ENCODE peak calls at places on chromosomes 16 and 17, in ten cellular contexts. C is AG10803, D is heart left ventricle, F is spleen, Z is fibroblast of mammary gland, B is ascending aorta, N is sigmoid colon, S is bronchial epithelial cell, W is colonic mucosa, X is H1. Q is an unnamed sample.

GRCh38 chr17:70369296-70369855 is 200.0 kb downstream of the KCNJ2 start:
- DNase-seq in C (no peak), D (no peak), F (no peak), Z (no peak), B (no peak), N (no peak), S (no peak), W (no peak), X (no peak), Q (no peak)

GRCh38 chr16:72934661-72935403 is 113.1 kb downstream of the ZFHX3 start:
- DNase-seq in C (peak), D (no peak), F (no peak), Z (peak), B (no peak), N (peak), S (no peak), W (no peak), X (no peak), Q (peak)

GRCh38 chr17:51951737-51952136 is 206.8 kb downstream of the CA10 start:
- DNase-seq in C (no peak), D (no peak), F (no peak), Z (no peak), B (no peak), N (no peak), S (peak), W (no peak), X (no peak), Q (no peak)

GRCh38 chr17:67390646-67391480 is 13.8 kb downstream of the PITPNC1 start:
- DNase-seq in C (peak), D (no peak), F (peak), Z (peak), B (peak), N (no peak), S (peak), W (no peak), X (no peak), Q (peak)

GRCh38 chr17:67830440-67830839 is 5.1 kb downstream of the BPTF start:
- DNase-seq in C (no peak), D (no peak), F (no peak), Z (no peak), B (no peak), N (no peak), S (no peak), W (peak), X (no peak), Q (no peak)

GRCh38 chr17:57662644-57663308 is 82.3 kb downstream of the CCDC182 start:
- DNase-seq in C (peak), D (peak), F (peak), Z (peak), B (peak), N (peak), S (peak), W (peak), X (peak), Q (peak)

GRCh38 chr17:80287806-80288579 is 27.3 kb downstream of the RNF213 start:
- DNase-seq in C (no peak), D (no peak), F (no peak), Z (no peak), B (no peak), N (no peak), S (no peak), W (no peak), X (no peak), Q (no peak)

GRCh38 chr17:15268003-15268402 is 2.9 kb upstream of the PMP22 start:
- DNase-seq in C (no peak), D (no peak), F (no peak), Z (no peak), B (no peak), N (no peak), S (no peak), W (no peak), X (no peak), Q (no peak)

GRCh38 chr17:19958023-19958422 is 19.6 kb downstream of the AKAP10 start:
- DNase-seq in C (peak), D (no peak), F (no peak), Z (peak), B (no peak), N (no peak), S (peak), W (no peak), X (no peak), Q (peak)

GRCh38 chr17:64216385-64217248 is 46.4 kb downstream of the TEX2 start:
- DNase-seq in C (no peak), D (peak), F (peak), Z (peak), B (no peak), N (no peak), S (no peak), W (peak), X (no peak), Q (peak)

GRCh38 chr16:25051446-25052160 is 36.4 kb upstream of the ARHGAP17 start:
- DNase-seq in C (peak), D (peak), F (no peak), Z (peak), B (no peak), N (no peak), S (peak), W (no peak), X (no peak), Q (peak)
- H3K4me3 ChIP-seq in C (no peak), D (no peak), F (no peak), Z (no peak), B (peak), N (peak), S (no peak), W (no peak), X (no peak), Q (no peak)

GRCh38 chr16:19900590-19900989 is 15.9 kb upstream of the GPRC5B start:
- DNase-seq in C (no peak), D (no peak), F (no peak), Z (no peak), B (no peak), N (no peak), S (no peak), W (no peak), X (no peak), Q (no peak)

GRCh38 chr16:19898166-19898565 is 13.5 kb upstream of the GPRC5B start:
- DNase-seq in C (no peak), D (no peak), F (no peak), Z (no peak), B (no peak), N (no peak), S (no peak), W (no peak), X (no peak), Q (no peak)

GRCh38 chr16:19899605-19899955 is 14.9 kb upstream of the GPRC5B start:
- DNase-seq in C (no peak), D (no peak), F (no peak), Z (no peak), B (no peak), N (no peak), S (no peak), W (no peak), X (no peak), Q (no peak)

GRCh38 chr16:19901164-19901563 is 16.5 kb upstream of the GPRC5B start:
- DNase-seq in C (no peak), D (no peak), F (no peak), Z (no peak), B (no peak), N (no peak), S (no peak), W (no peak), X (no peak), Q (no peak)

GRCh38 chr16:19898924-19899604 is 14.4 kb upstream of the GPRC5B start:
- DNase-seq in C (peak), D (no peak), F (no peak), Z (peak), B (peak), N (no peak), S (peak), W (peak), X (no peak), Q (peak)
- H3K4me3 ChIP-seq in C (no peak), D (no peak), F (no peak), Z (no peak), B (no peak), N (no peak), S (no peak), W (no peak), X (no peak), Q (no peak)

DNA sequence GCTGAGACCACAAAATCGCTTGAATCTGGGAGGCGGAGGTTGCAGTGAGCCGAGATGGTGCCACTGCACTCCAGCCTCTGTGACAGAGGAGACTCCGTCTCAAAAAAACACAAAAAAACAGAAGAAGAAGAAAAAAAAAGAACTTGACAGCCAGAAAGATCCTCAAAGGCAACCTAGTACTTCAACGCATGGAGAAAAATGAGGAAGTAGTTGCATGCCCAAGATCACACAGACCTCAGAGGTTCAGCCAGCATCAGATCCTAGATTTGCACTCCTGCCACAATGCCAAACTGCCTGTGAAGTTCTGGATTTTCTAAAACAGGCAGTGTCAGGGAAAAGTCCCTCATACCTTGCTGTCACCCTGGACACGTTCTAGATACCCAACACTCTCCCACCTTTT is 1.5 kb downstream of the ATPAF2 start:
- DNase-seq in C (no peak), D (no peak), F (no peak), Z (no peak), B (no peak), N (no peak), S (no peak), W (no peak), X (no peak), Q (no peak)
- H3K4me3 ChIP-seq in C (no peak), D (no peak), F (no peak), Z (no peak), B (no peak), N (no peak), S (no peak), W (no peak), X (no peak), Q (peak)

GRCh38 chr17:40448213-40448638 is 5.0 kb downstream of the IGFBP4 start:
- DNase-seq in C (no peak), D (peak), F (no peak), Z (peak), B (peak), N (peak), S (no peak), W (peak), X (no peak), Q (peak)
- H3K4me3 ChIP-seq in C (peak), D (peak), F (no peak), Z (no peak), B (peak), N (peak), S (no peak), W (no peak), X (no peak), Q (peak)

DNA sequence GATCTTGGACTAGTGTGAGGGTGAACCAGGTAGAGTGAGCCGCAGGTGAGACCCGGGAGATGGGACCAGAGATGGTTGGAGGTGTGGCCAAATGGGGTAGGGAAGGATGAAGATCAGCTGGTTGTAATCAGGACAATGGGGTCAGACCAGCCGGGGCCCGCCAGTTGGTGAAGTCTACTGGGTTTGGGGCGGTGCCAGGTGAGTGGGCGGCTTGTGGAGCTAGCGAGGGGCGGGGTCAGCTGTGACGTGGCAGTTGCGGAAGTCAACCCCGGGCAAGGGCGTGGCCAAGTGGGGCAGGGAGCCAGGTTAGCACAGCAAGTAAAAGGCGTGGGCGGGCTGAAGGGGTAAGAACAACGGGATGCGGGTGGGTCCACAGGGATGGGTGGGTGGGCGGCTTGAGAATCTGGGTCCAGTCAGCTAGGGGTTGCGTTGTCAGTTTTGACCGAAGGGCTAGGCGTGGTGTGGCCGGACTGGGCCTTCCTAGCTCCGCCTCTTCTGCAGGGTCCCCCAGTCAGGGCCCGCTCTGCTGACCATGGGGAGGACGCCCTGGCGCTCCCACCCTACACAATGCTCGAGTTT is 25.5 kb upstream of the ALKBH5 start:
- DNase-seq in C (peak), D (peak), F (peak), Z (peak), B (peak), N (peak), S (peak), W (peak), X (peak), Q (peak)
- H3K4me3 ChIP-seq in C (peak), D (peak), F (peak), Z (peak), B (peak), N (peak), S (peak), W (peak), X (peak), Q (peak)

DNA sequence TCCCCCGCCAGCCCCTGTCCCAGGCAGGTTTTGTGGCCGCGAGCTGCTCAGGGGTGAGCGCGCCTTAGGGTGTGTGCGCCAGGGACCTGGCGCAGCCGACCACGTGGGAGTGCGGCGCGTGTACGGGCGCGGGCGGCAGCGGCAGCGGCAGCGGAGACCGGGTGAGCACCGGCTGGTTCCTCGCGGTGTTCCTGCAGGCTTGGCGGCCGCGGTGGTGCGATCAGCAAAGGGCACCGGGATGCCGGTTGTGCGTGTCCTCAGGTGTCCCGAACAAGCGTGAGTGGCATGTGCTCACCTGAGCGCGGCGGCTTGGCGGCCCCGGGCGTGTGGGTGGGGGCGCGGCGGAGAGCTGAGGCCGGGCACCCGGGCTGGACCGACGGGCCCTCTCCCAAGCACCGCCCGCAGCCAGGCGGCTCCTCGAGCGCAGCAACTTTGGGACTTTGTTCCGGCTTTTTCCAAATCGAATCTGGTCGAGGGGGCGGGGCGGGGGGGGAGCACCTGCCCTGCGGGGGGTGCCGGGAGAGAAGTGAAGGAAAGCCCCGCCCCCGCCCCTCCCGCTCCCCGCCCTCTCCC is 331 bp upstream of the HSD11B2 start:
- DNase-seq in C (no peak), D (no peak), F (no peak), Z (no peak), B (no peak), N (no peak), S (no peak), W (peak), X (no peak), Q (no peak)
- H3K4me3 ChIP-seq in C (peak), D (peak), F (peak), Z (peak), B (peak), N (peak), S (peak), W (peak), X (peak), Q (peak)

GRCh38 chr16:50266337-50267091 is at the start of gene ADCY7:
- DNase-seq in C (peak), D (peak), F (peak), Z (peak), B (peak), N (peak), S (peak), W (peak), X (no peak), Q (peak)
- H3K4me3 ChIP-seq in C (peak), D (peak), F (peak), Z (peak), B (peak), N (peak), S (peak), W (peak), X (no peak), Q (peak)

GRCh38 chr17:41812176-41813038 is at the start of gene FKBP10:
- DNase-seq in C (peak), D (peak), F (no peak), Z (peak), B (peak), N (peak), S (peak), W (peak), X (peak), Q (peak)

GRCh38 chr17:41813699-41814124 is 908 bp downstream of the FKBP10 start:
- DNase-seq in C (no peak), D (no peak), F (no peak), Z (no peak), B (no peak), N (no peak), S (no peak), W (no peak), X (no peak), Q (no peak)

GRCh38 chr17:41813039-41813680 is 356 bp downstream of the FKBP10 start:
- DNase-seq in C (no peak), D (no peak), F (no peak), Z (no peak), B (no peak), N (no peak), S (no peak), W (no peak), X (no peak), Q (no peak)

GRCh38 chr17:41811549-41812175 is at the start of gene P3H4:
- DNase-seq in C (peak), D (peak), F (peak), Z (peak), B (peak), N (peak), S (peak), W (peak), X (no peak), Q (peak)

GRCh38 chr17:41814195-41814594 is 1.4 kb downstream of the FKBP10 start:
- DNase-seq in C (no peak), D (no peak), F (no peak), Z (peak), B (no peak), N (no peak), S (no peak), W (no peak), X (no peak), Q (peak)
- H3K4me3 ChIP-seq in C (peak), D (no peak), F (no peak), Z (peak), B (peak), N (no peak), S (no peak), W (no peak), X (peak), Q (peak)

GRCh38 chr17:13581925-13582324 is 19.8 kb downstream of the HS3ST3A1 start:
- DNase-seq in C (no peak), D (no peak), F (no peak), Z (no peak), B (no peak), N (no peak), S (no peak), W (no peak), X (no peak), Q (peak)
- H3K4me3 ChIP-seq in C (no peak), D (no peak), F (no peak), Z (no peak), B (no peak), N (no peak), S (no peak), W (no peak), X (no peak), Q (no peak)

DNA sequence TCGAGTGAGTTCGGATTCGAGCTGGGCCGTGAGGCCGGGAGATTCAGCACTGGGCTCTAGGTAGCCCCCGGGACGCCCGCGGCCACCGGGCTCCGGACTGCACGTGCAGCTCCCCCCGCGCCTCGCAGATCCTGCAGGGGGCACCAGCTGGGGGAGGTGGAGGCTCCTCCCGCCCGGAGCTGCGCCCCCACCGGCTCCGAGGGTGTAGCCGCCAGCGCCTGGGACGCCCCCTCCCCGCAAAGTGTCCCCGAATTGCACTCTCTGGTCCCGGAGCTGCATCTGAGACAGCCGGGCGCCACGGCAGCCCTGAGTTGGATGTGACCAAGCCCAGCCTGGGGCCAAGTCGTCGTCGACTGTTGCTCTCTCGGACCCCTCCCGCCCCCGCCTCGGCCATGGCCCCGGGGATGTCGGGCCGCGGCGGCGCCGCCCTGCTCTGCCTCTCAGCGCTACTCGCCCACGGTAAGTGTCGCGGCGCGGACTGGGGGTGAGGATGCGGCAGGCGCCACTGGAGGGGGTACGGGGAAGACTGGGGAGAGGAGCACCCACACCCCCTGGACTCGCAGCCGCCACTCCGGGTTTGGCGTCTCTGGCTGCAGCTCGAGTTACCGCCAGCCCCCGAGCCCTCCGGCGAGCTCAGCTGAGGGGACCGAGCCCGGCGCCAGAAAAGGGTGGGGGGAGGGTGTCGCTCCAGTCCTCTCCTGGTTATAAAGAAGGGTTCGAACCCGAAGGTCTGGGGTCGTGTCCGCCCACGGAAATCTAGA is 1.5 kb downstream of the TMEM132E start:
- DNase-seq in C (no peak), D (no peak), F (no peak), Z (no peak), B (no peak), N (no peak), S (no peak), W (no peak), X (no peak), Q (no peak)
- H3K4me3 ChIP-seq in C (no peak), D (peak), F (no peak), Z (no peak), B (peak), N (peak), S (no peak), W (peak), X (peak), Q (no peak)

Q was measured in fibroblast of the aortic adventitia.